ENCODE peak calls at places on chromosome 17, in ten cellular contexts. One of them, this sample, is unnamed.

GRCh38 chr17:15457723-15458094 is 9.7 kb downstream of the CDRT4 start:
- DNase-seq in NCI-H460: no peak
- DNase-seq in NB4: no peak
- DNase-seq in HL-60: no peak
- DNase-seq in stimulated activated CD8-positive, alpha-beta memory T cell treated with anti-CD3 and anti-CD28 coated beads, Interleukin-15, amount 100 ng/mL, for 4 hours: no peak
- DNase-seq in AG04450: no peak
- DNase-seq in naive thymus-derived CD8-positive, alpha-beta T cell: no peak
- DNase-seq in fibroblast of the aortic adventitia: no peak
- DNase-seq in hippocampal formation: peak
- DNase-seq in activated naive CD4-positive, alpha-beta T cell: no peak
- DNase-seq in this sample: no peak

GRCh38 chr17:81236784-81237183 is 2.1 kb downstream of the TEPSIN start:
- DNase-seq in HL-60: no peak
- DNase-seq in hippocampal formation: no peak
- DNase-seq in fibroblast of the aortic adventitia: no peak
- DNase-seq in NB4: no peak
- DNase-seq in NCI-H460: no peak
- DNase-seq in stimulated activated CD8-positive, alpha-beta memory T cell treated with anti-CD3 and anti-CD28 coated beads, Interleukin-15, amount 100 ng/mL, for 4 hours: no peak
- DNase-seq in naive thymus-derived CD8-positive, alpha-beta T cell: no peak
- DNase-seq in AG04450: no peak
- DNase-seq in activated naive CD4-positive, alpha-beta T cell: no peak
- DNase-seq in this sample: no peak

GRCh38 chr17:11935734-11936406 is 61.4 kb downstream of the ZNF18 start:
- DNase-seq in NCI-H460: peak
- DNase-seq in fibroblast of the aortic adventitia: peak
- DNase-seq in activated naive CD4-positive, alpha-beta T cell: no peak
- DNase-seq in NB4: peak
- DNase-seq in hippocampal formation: peak
- DNase-seq in AG04450: no peak
- DNase-seq in stimulated activated CD8-positive, alpha-beta memory T cell treated with anti-CD3 and anti-CD28 coated beads, Interleukin-15, amount 100 ng/mL, for 4 hours: no peak
- DNase-seq in naive thymus-derived CD8-positive, alpha-beta T cell: no peak
- DNase-seq in HL-60: peak
- DNase-seq in this sample: peak

GRCh38 chr17:44502598-44503079 is 567 bp downstream of the GPATCH8 start:
- DNase-seq in fibroblast of the aortic adventitia: peak
- DNase-seq in HL-60: no peak
- DNase-seq in AG04450: no peak
- DNase-seq in naive thymus-derived CD8-positive, alpha-beta T cell: no peak
- DNase-seq in NCI-H460: no peak
- DNase-seq in hippocampal formation: no peak
- DNase-seq in activated naive CD4-positive, alpha-beta T cell: peak
- DNase-seq in NB4: peak
- DNase-seq in stimulated activated CD8-positive, alpha-beta memory T cell treated with anti-CD3 and anti-CD28 coated beads, Interleukin-15, amount 100 ng/mL, for 4 hours: no peak
- DNase-seq in this sample: no peak

GRCh38 chr17:27980035-27980434 is 62.4 kb upstream of the NLK start:
- DNase-seq in stimulated activated CD8-positive, alpha-beta memory T cell treated with anti-CD3 and anti-CD28 coated beads, Interleukin-15, amount 100 ng/mL, for 4 hours: no peak
- DNase-seq in fibroblast of the aortic adventitia: peak
- DNase-seq in naive thymus-derived CD8-positive, alpha-beta T cell: no peak
- DNase-seq in NCI-H460: peak
- DNase-seq in NB4: no peak
- DNase-seq in HL-60: no peak
- DNase-seq in hippocampal formation: no peak
- DNase-seq in AG04450: peak
- DNase-seq in activated naive CD4-positive, alpha-beta T cell: no peak
- DNase-seq in this sample: peak

GRCh38 chr17:9240659-9241370 is 219.5 kb downstream of the NTN1 start:
- DNase-seq in naive thymus-derived CD8-positive, alpha-beta T cell: no peak
- DNase-seq in hippocampal formation: peak
- DNase-seq in fibroblast of the aortic adventitia: peak
- DNase-seq in NB4: no peak
- DNase-seq in AG04450: no peak
- DNase-seq in activated naive CD4-positive, alpha-beta T cell: no peak
- DNase-seq in NCI-H460: no peak
- DNase-seq in stimulated activated CD8-positive, alpha-beta memory T cell treated with anti-CD3 and anti-CD28 coated beads, Interleukin-15, amount 100 ng/mL, for 4 hours: no peak
- DNase-seq in HL-60: no peak
- DNase-seq in this sample: no peak

GRCh38 chr17:50635720-50636144 is 1.1 kb downstream of the ABCC3 start:
- DNase-seq in naive thymus-derived CD8-positive, alpha-beta T cell: no peak
- DNase-seq in NCI-H460: no peak
- DNase-seq in fibroblast of the aortic adventitia: no peak
- DNase-seq in NB4: no peak
- DNase-seq in HL-60: no peak
- DNase-seq in AG04450: no peak
- DNase-seq in hippocampal formation: no peak
- DNase-seq in activated naive CD4-positive, alpha-beta T cell: no peak
- DNase-seq in stimulated activated CD8-positive, alpha-beta memory T cell treated with anti-CD3 and anti-CD28 coated beads, Interleukin-15, amount 100 ng/mL, for 4 hours: no peak
- DNase-seq in this sample: no peak

GRCh38 chr17:282000-282911 is 70.4 kb downstream of the RPH3AL start:
- DNase-seq in fibroblast of the aortic adventitia: no peak
- DNase-seq in NCI-H460: no peak
- DNase-seq in stimulated activated CD8-positive, alpha-beta memory T cell treated with anti-CD3 and anti-CD28 coated beads, Interleukin-15, amount 100 ng/mL, for 4 hours: no peak
- DNase-seq in AG04450: no peak
- DNase-seq in hippocampal formation: no peak
- DNase-seq in naive thymus-derived CD8-positive, alpha-beta T cell: no peak
- DNase-seq in HL-60: peak
- DNase-seq in activated naive CD4-positive, alpha-beta T cell: no peak
- DNase-seq in NB4: peak
- DNase-seq in this sample: no peak

GRCh38 chr17:57295526-57296023 is 39.3 kb downstream of the MSI2 start:
- DNase-seq in fibroblast of the aortic adventitia: no peak
- DNase-seq in hippocampal formation: no peak
- DNase-seq in stimulated activated CD8-positive, alpha-beta memory T cell treated with anti-CD3 and anti-CD28 coated beads, Interleukin-15, amount 100 ng/mL, for 4 hours: no peak
- DNase-seq in NCI-H460: no peak
- DNase-seq in HL-60: no peak
- DNase-seq in activated naive CD4-positive, alpha-beta T cell: no peak
- DNase-seq in naive thymus-derived CD8-positive, alpha-beta T cell: no peak
- DNase-seq in NB4: no peak
- DNase-seq in AG04450: peak
- DNase-seq in this sample: no peak

GRCh38 chr17:58520843-58521430 is 6.5 kb upstream of the MTMR4 start:
- DNase-seq in fibroblast of the aortic adventitia: no peak
- DNase-seq in NCI-H460: peak
- DNase-seq in hippocampal formation: no peak
- DNase-seq in NB4: peak
- DNase-seq in stimulated activated CD8-positive, alpha-beta memory T cell treated with anti-CD3 and anti-CD28 coated beads, Interleukin-15, amount 100 ng/mL, for 4 hours: no peak
- DNase-seq in naive thymus-derived CD8-positive, alpha-beta T cell: no peak
- DNase-seq in activated naive CD4-positive, alpha-beta T cell: no peak
- DNase-seq in AG04450: no peak
- DNase-seq in HL-60: no peak
- DNase-seq in this sample: no peak

GRCh38 chr17:73710095-73710592 is 65.9 kb upstream of the SDK2 start:
- DNase-seq in hippocampal formation: peak
- DNase-seq in naive thymus-derived CD8-positive, alpha-beta T cell: peak
- DNase-seq in stimulated activated CD8-positive, alpha-beta memory T cell treated with anti-CD3 and anti-CD28 coated beads, Interleukin-15, amount 100 ng/mL, for 4 hours: no peak
- DNase-seq in HL-60: peak
- DNase-seq in NCI-H460: peak
- DNase-seq in AG04450: peak
- DNase-seq in activated naive CD4-positive, alpha-beta T cell: peak
- DNase-seq in NB4: peak
- DNase-seq in fibroblast of the aortic adventitia: peak
- DNase-seq in this sample: no peak

GRCh38 chr17:28950017-28950751 is 1.1 kb downstream of the PHF12 start:
- DNase-seq in stimulated activated CD8-positive, alpha-beta memory T cell treated with anti-CD3 and anti-CD28 coated beads, Interleukin-15, amount 100 ng/mL, for 4 hours: peak
- DNase-seq in naive thymus-derived CD8-positive, alpha-beta T cell: peak
- DNase-seq in fibroblast of the aortic adventitia: peak
- DNase-seq in AG04450: no peak
- DNase-seq in hippocampal formation: no peak
- DNase-seq in NB4: peak
- DNase-seq in activated naive CD4-positive, alpha-beta T cell: no peak
- DNase-seq in HL-60: peak
- DNase-seq in NCI-H460: no peak
- DNase-seq in this sample: no peak

GRCh38 chr17:33053641-33054040 is 62.0 kb downstream of the SPACA3 start:
- DNase-seq in AG04450: no peak
- DNase-seq in activated naive CD4-positive, alpha-beta T cell: no peak
- DNase-seq in NB4: no peak
- DNase-seq in fibroblast of the aortic adventitia: no peak
- DNase-seq in stimulated activated CD8-positive, alpha-beta memory T cell treated with anti-CD3 and anti-CD28 coated beads, Interleukin-15, amount 100 ng/mL, for 4 hours: no peak
- DNase-seq in naive thymus-derived CD8-positive, alpha-beta T cell: no peak
- DNase-seq in HL-60: no peak
- DNase-seq in NCI-H460: no peak
- DNase-seq in hippocampal formation: no peak
- DNase-seq in this sample: no peak

GRCh38 chr17:72005332-72006163 is 115.3 kb upstream of the SOX9 start:
- DNase-seq in NB4: no peak
- DNase-seq in fibroblast of the aortic adventitia: no peak
- DNase-seq in NCI-H460: no peak
- DNase-seq in hippocampal formation: no peak
- DNase-seq in naive thymus-derived CD8-positive, alpha-beta T cell: no peak
- DNase-seq in HL-60: no peak
- DNase-seq in AG04450: no peak
- DNase-seq in activated naive CD4-positive, alpha-beta T cell: no peak
- DNase-seq in stimulated activated CD8-positive, alpha-beta memory T cell treated with anti-CD3 and anti-CD28 coated beads, Interleukin-15, amount 100 ng/mL, for 4 hours: no peak
- DNase-seq in this sample: no peak

GRCh38 chr17:6721744-6722143 is 8.6 kb upstream of the SLC13A5 start:
- DNase-seq in fibroblast of the aortic adventitia: no peak
- DNase-seq in naive thymus-derived CD8-positive, alpha-beta T cell: no peak
- DNase-seq in hippocampal formation: no peak
- DNase-seq in NB4: no peak
- DNase-seq in activated naive CD4-positive, alpha-beta T cell: no peak
- DNase-seq in stimulated activated CD8-positive, alpha-beta memory T cell treated with anti-CD3 and anti-CD28 coated beads, Interleukin-15, amount 100 ng/mL, for 4 hours: no peak
- DNase-seq in AG04450: no peak
- DNase-seq in NCI-H460: no peak
- DNase-seq in HL-60: no peak
- DNase-seq in this sample: no peak

GRCh38 chr17:80252871-80253270 is 7.8 kb upstream of the RNF213 start:
- DNase-seq in fibroblast of the aortic adventitia: no peak
- DNase-seq in AG04450: no peak
- DNase-seq in NCI-H460: peak
- DNase-seq in hippocampal formation: no peak
- DNase-seq in NB4: peak
- DNase-seq in naive thymus-derived CD8-positive, alpha-beta T cell: peak
- DNase-seq in stimulated activated CD8-positive, alpha-beta memory T cell treated with anti-CD3 and anti-CD28 coated beads, Interleukin-15, amount 100 ng/mL, for 4 hours: peak
- DNase-seq in HL-60: peak
- DNase-seq in activated naive CD4-positive, alpha-beta T cell: peak
- DNase-seq in this sample: no peak

GRCh38 chr17:45299311-45299710 is 17.5 kb downstream of the MAP3K14 start:
- DNase-seq in activated naive CD4-positive, alpha-beta T cell: no peak
- DNase-seq in stimulated activated CD8-positive, alpha-beta memory T cell treated with anti-CD3 and anti-CD28 coated beads, Interleukin-15, amount 100 ng/mL, for 4 hours: no peak
- DNase-seq in hippocampal formation: no peak
- DNase-seq in naive thymus-derived CD8-positive, alpha-beta T cell: no peak
- DNase-seq in NB4: peak
- DNase-seq in fibroblast of the aortic adventitia: no peak
- DNase-seq in NCI-H460: no peak
- DNase-seq in HL-60: peak
- DNase-seq in AG04450: no peak
- DNase-seq in this sample: no peak

GRCh38 chr17:4914009-4914408 is 11.1 kb upstream of the CHRNE start:
- DNase-seq in AG04450: no peak
- DNase-seq in fibroblast of the aortic adventitia: peak
- DNase-seq in stimulated activated CD8-positive, alpha-beta memory T cell treated with anti-CD3 and anti-CD28 coated beads, Interleukin-15, amount 100 ng/mL, for 4 hours: no peak
- DNase-seq in hippocampal formation: no peak
- DNase-seq in HL-60: no peak
- DNase-seq in naive thymus-derived CD8-positive, alpha-beta T cell: no peak
- DNase-seq in NCI-H460: no peak
- DNase-seq in activated naive CD4-positive, alpha-beta T cell: no peak
- DNase-seq in NB4: no peak
- DNase-seq in this sample: no peak

GRCh38 chr17:45675012-45675411 is 109.1 kb upstream of the CRHR1 start:
- DNase-seq in naive thymus-derived CD8-positive, alpha-beta T cell: no peak
- DNase-seq in stimulated activated CD8-positive, alpha-beta memory T cell treated with anti-CD3 and anti-CD28 coated beads, Interleukin-15, amount 100 ng/mL, for 4 hours: no peak
- DNase-seq in HL-60: no peak
- DNase-seq in fibroblast of the aortic adventitia: no peak
- DNase-seq in hippocampal formation: no peak
- DNase-seq in activated naive CD4-positive, alpha-beta T cell: no peak
- DNase-seq in AG04450: no peak
- DNase-seq in NB4: peak
- DNase-seq in NCI-H460: no peak
- DNase-seq in this sample: no peak

GRCh38 chr17:10673318-10673717 is 16.2 kb upstream of the MYH3 start:
- DNase-seq in fibroblast of the aortic adventitia: no peak
- DNase-seq in HL-60: no peak
- DNase-seq in naive thymus-derived CD8-positive, alpha-beta T cell: no peak
- DNase-seq in stimulated activated CD8-positive, alpha-beta memory T cell treated with anti-CD3 and anti-CD28 coated beads, Interleukin-15, amount 100 ng/mL, for 4 hours: no peak
- DNase-seq in activated naive CD4-positive, alpha-beta T cell: no peak
- DNase-seq in NCI-H460: no peak
- DNase-seq in hippocampal formation: no peak
- DNase-seq in NB4: no peak
- DNase-seq in AG04450: no peak
- DNase-seq in this sample: no peak

GRCh38 chr17:40600486-40601046 is 35.3 kb upstream of the CCR7 start:
- DNase-seq in activated naive CD4-positive, alpha-beta T cell: no peak
- DNase-seq in NB4: no peak
- DNase-seq in AG04450: no peak
- DNase-seq in naive thymus-derived CD8-positive, alpha-beta T cell: no peak
- DNase-seq in hippocampal formation: no peak
- DNase-seq in stimulated activated CD8-positive, alpha-beta memory T cell treated with anti-CD3 and anti-CD28 coated beads, Interleukin-15, amount 100 ng/mL, for 4 hours: no peak
- DNase-seq in NCI-H460: no peak
- DNase-seq in HL-60: no peak
- DNase-seq in fibroblast of the aortic adventitia: no peak
- DNase-seq in this sample: no peak

GRCh38 chr17:8828517-8828875 is 29.3 kb upstream of the MFSD6L start:
- DNase-seq in AG04450: no peak
- DNase-seq in HL-60: no peak
- DNase-seq in fibroblast of the aortic adventitia: no peak
- DNase-seq in activated naive CD4-positive, alpha-beta T cell: no peak
- DNase-seq in naive thymus-derived CD8-positive, alpha-beta T cell: no peak
- DNase-seq in stimulated activated CD8-positive, alpha-beta memory T cell treated with anti-CD3 and anti-CD28 coated beads, Interleukin-15, amount 100 ng/mL, for 4 hours: no peak
- DNase-seq in hippocampal formation: no peak
- DNase-seq in NB4: no peak
- DNase-seq in NCI-H460: no peak
- DNase-seq in this sample: no peak

GRCh38 chr17:4879591-4879990 is 19.7 kb upstream of the C17orf107 start:
- DNase-seq in NB4: no peak
- DNase-seq in activated naive CD4-positive, alpha-beta T cell: no peak
- DNase-seq in naive thymus-derived CD8-positive, alpha-beta T cell: no peak
- DNase-seq in hippocampal formation: no peak
- DNase-seq in fibroblast of the aortic adventitia: no peak
- DNase-seq in HL-60: no peak
- DNase-seq in AG04450: no peak
- DNase-seq in stimulated activated CD8-positive, alpha-beta memory T cell treated with anti-CD3 and anti-CD28 coated beads, Interleukin-15, amount 100 ng/mL, for 4 hours: no peak
- DNase-seq in NCI-H460: no peak
- DNase-seq in this sample: no peak

GRCh38 chr17:81453049-81453448 is 57.8 kb downstream of the BAHCC1 start:
- DNase-seq in NCI-H460: no peak
- DNase-seq in NB4: no peak
- DNase-seq in stimulated activated CD8-positive, alpha-beta memory T cell treated with anti-CD3 and anti-CD28 coated beads, Interleukin-15, amount 100 ng/mL, for 4 hours: no peak
- DNase-seq in hippocampal formation: no peak
- DNase-seq in AG04450: no peak
- DNase-seq in activated naive CD4-positive, alpha-beta T cell: no peak
- DNase-seq in fibroblast of the aortic adventitia: no peak
- DNase-seq in naive thymus-derived CD8-positive, alpha-beta T cell: no peak
- DNase-seq in HL-60: no peak
- DNase-seq in this sample: no peak

GRCh38 chr17:45841883-45842525 is 2.7 kb upstream of the SPPL2C start:
- DNase-seq in hippocampal formation: no peak
- DNase-seq in naive thymus-derived CD8-positive, alpha-beta T cell: no peak
- DNase-seq in HL-60: no peak
- DNase-seq in stimulated activated CD8-positive, alpha-beta memory T cell treated with anti-CD3 and anti-CD28 coated beads, Interleukin-15, amount 100 ng/mL, for 4 hours: no peak
- DNase-seq in AG04450: no peak
- DNase-seq in fibroblast of the aortic adventitia: no peak
- DNase-seq in activated naive CD4-positive, alpha-beta T cell: no peak
- DNase-seq in NCI-H460: no peak
- DNase-seq in NB4: no peak
- DNase-seq in this sample: no peak

GRCh38 chr17:20262116-20262977 is 205.0 kb downstream of the LGALS9B start:
- DNase-seq in hippocampal formation: no peak
- DNase-seq in AG04450: no peak
- DNase-seq in activated naive CD4-positive, alpha-beta T cell: no peak
- DNase-seq in stimulated activated CD8-positive, alpha-beta memory T cell treated with anti-CD3 and anti-CD28 coated beads, Interleukin-15, amount 100 ng/mL, for 4 hours: no peak
- DNase-seq in NCI-H460: no peak
- DNase-seq in naive thymus-derived CD8-positive, alpha-beta T cell: no peak
- DNase-seq in NB4: no peak
- DNase-seq in fibroblast of the aortic adventitia: no peak
- DNase-seq in HL-60: no peak
- DNase-seq in this sample: no peak

GRCh38 chr17:80891096-80892018 is 100.3 kb upstream of the CHMP6 start:
- DNase-seq in activated naive CD4-positive, alpha-beta T cell: no peak
- DNase-seq in stimulated activated CD8-positive, alpha-beta memory T cell treated with anti-CD3 and anti-CD28 coated beads, Interleukin-15, amount 100 ng/mL, for 4 hours: peak
- DNase-seq in AG04450: peak
- DNase-seq in HL-60: peak
- DNase-seq in fibroblast of the aortic adventitia: peak
- DNase-seq in naive thymus-derived CD8-positive, alpha-beta T cell: peak
- DNase-seq in NCI-H460: peak
- DNase-seq in hippocampal formation: no peak
- DNase-seq in NB4: peak
- DNase-seq in this sample: peak

GRCh38 chr17:38735161-38735997 is 5.2 kb downstream of the CISD3 start:
- DNase-seq in HL-60: no peak
- DNase-seq in stimulated activated CD8-positive, alpha-beta memory T cell treated with anti-CD3 and anti-CD28 coated beads, Interleukin-15, amount 100 ng/mL, for 4 hours: peak
- DNase-seq in naive thymus-derived CD8-positive, alpha-beta T cell: peak
- DNase-seq in fibroblast of the aortic adventitia: peak
- DNase-seq in NB4: peak
- DNase-seq in activated naive CD4-positive, alpha-beta T cell: peak
- DNase-seq in NCI-H460: no peak
- DNase-seq in AG04450: no peak
- DNase-seq in hippocampal formation: peak
- DNase-seq in this sample: no peak